ENCODE peak calls at places on chromosomes 12 and 14, in nine cellular contexts. One of them, this sample, is unnamed. For H3K4me1, the result is how much of the 10 kb centered on the place peaks cover.

GRCh38 chr12:49664591-49665146 is 41.3 kb downstream of the PRPF40B start:
- DNase-seq in body of pancreas: no peak
- DNase-seq in tibial nerve: no peak
- DNase-seq in prostate gland: no peak
- DNase-seq in mucosa of descending colon: no peak
- DNase-seq in pancreas: no peak
- DNase-seq in adrenal gland: no peak
- DNase-seq in kidney: peak
- DNase-seq in cardiac muscle cell: no peak
- DNase-seq in this sample: no peak

GRCh38 chr12:46983959-46984833 is 95.2 kb upstream of the PCED1B start:
- DNase-seq in body of pancreas: peak
- DNase-seq in tibial nerve: peak
- DNase-seq in prostate gland: peak
- DNase-seq in mucosa of descending colon: peak
- DNase-seq in pancreas: no peak
- DNase-seq in adrenal gland: peak
- DNase-seq in kidney: no peak
- DNase-seq in cardiac muscle cell: peak
- DNase-seq in this sample: no peak

GRCh38 chr12:70692681-70693288 is 55.6 kb upstream of the PTPRB start:
- DNase-seq in body of pancreas: no peak
- DNase-seq in tibial nerve: no peak
- DNase-seq in prostate gland: no peak
- DNase-seq in mucosa of descending colon: no peak
- DNase-seq in pancreas: no peak
- DNase-seq in adrenal gland: no peak
- DNase-seq in kidney: no peak
- DNase-seq in cardiac muscle cell: peak
- DNase-seq in this sample: no peak

GRCh38 chr12:50314629-50315312 is 31.5 kb upstream of the LIMA1 start:
- DNase-seq in body of pancreas: no peak
- DNase-seq in tibial nerve: no peak
- DNase-seq in prostate gland: no peak
- DNase-seq in mucosa of descending colon: no peak
- DNase-seq in pancreas: no peak
- DNase-seq in adrenal gland: no peak
- DNase-seq in kidney: no peak
- DNase-seq in cardiac muscle cell: peak
- DNase-seq in this sample: no peak

GRCh38 chr12:96457191-96457930 is 32.0 kb upstream of the CFAP54 start:
- DNase-seq in body of pancreas: no peak
- DNase-seq in tibial nerve: no peak
- DNase-seq in prostate gland: no peak
- DNase-seq in mucosa of descending colon: no peak
- DNase-seq in pancreas: no peak
- DNase-seq in adrenal gland: no peak
- DNase-seq in kidney: no peak
- DNase-seq in cardiac muscle cell: no peak
- DNase-seq in this sample: no peak

GRCh38 chr12:116303929-116304328 is 26.4 kb upstream of the MED13L start:
- DNase-seq in body of pancreas: no peak
- DNase-seq in tibial nerve: peak
- DNase-seq in prostate gland: no peak
- DNase-seq in mucosa of descending colon: no peak
- DNase-seq in pancreas: no peak
- DNase-seq in adrenal gland: no peak
- DNase-seq in kidney: no peak
- DNase-seq in cardiac muscle cell: peak
- DNase-seq in this sample: no peak

GRCh38 chr14:62691613-62692489 is 353.4 kb downstream of the KCNH5 start:
- DNase-seq in body of pancreas: peak
- DNase-seq in tibial nerve: no peak
- DNase-seq in prostate gland: peak
- DNase-seq in mucosa of descending colon: peak
- DNase-seq in pancreas: no peak
- DNase-seq in adrenal gland: peak
- DNase-seq in kidney: no peak
- DNase-seq in cardiac muscle cell: peak
- DNase-seq in this sample: no peak

GRCh38 chr12:103268831-103269514 is 226.8 kb downstream of the C12orf42 start:
- DNase-seq in body of pancreas: no peak
- DNase-seq in tibial nerve: no peak
- DNase-seq in prostate gland: no peak
- DNase-seq in mucosa of descending colon: no peak
- DNase-seq in pancreas: no peak
- DNase-seq in adrenal gland: no peak
- DNase-seq in kidney: no peak
- DNase-seq in cardiac muscle cell: no peak
- DNase-seq in this sample: no peak

GRCh38 chr12:127548123-127548553 is 718.8 kb upstream of the TMEM132C start:
- DNase-seq in body of pancreas: no peak
- DNase-seq in tibial nerve: no peak
- DNase-seq in prostate gland: no peak
- DNase-seq in mucosa of descending colon: no peak
- DNase-seq in pancreas: no peak
- DNase-seq in adrenal gland: no peak
- DNase-seq in kidney: no peak
- DNase-seq in cardiac muscle cell: no peak
- DNase-seq in this sample: no peak

GRCh38 chr12:66647034-66647691 is 31.7 kb downstream of the GRIP1 start:
- DNase-seq in body of pancreas: no peak
- DNase-seq in tibial nerve: no peak
- DNase-seq in prostate gland: no peak
- DNase-seq in mucosa of descending colon: no peak
- DNase-seq in pancreas: no peak
- DNase-seq in adrenal gland: no peak
- DNase-seq in kidney: no peak
- DNase-seq in cardiac muscle cell: peak
- DNase-seq in this sample: no peak

GRCh38 chr12:42923564-42923963 is 334.0 kb upstream of the PRICKLE1 start:
- DNase-seq in body of pancreas: no peak
- DNase-seq in tibial nerve: no peak
- DNase-seq in prostate gland: no peak
- DNase-seq in mucosa of descending colon: no peak
- DNase-seq in pancreas: no peak
- DNase-seq in adrenal gland: no peak
- DNase-seq in kidney: no peak
- DNase-seq in cardiac muscle cell: no peak
- DNase-seq in this sample: no peak

GRCh38 chr14:105357626-105358025 is 40.7 kb upstream of the TEX22 start:
- DNase-seq in body of pancreas: no peak
- DNase-seq in tibial nerve: no peak
- DNase-seq in prostate gland: no peak
- DNase-seq in mucosa of descending colon: no peak
- DNase-seq in pancreas: peak
- DNase-seq in adrenal gland: no peak
- DNase-seq in kidney: peak
- DNase-seq in cardiac muscle cell: no peak
- DNase-seq in this sample: no peak

GRCh38 chr12:39685854-39686608 is 66.4 kb upstream of the ABCD2 start:
- DNase-seq in body of pancreas: no peak
- DNase-seq in tibial nerve: no peak
- DNase-seq in prostate gland: no peak
- DNase-seq in mucosa of descending colon: no peak
- DNase-seq in pancreas: no peak
- DNase-seq in adrenal gland: no peak
- DNase-seq in kidney: no peak
- DNase-seq in cardiac muscle cell: no peak
- DNase-seq in this sample: no peak

GRCh38 chr14:79318371-79318770 is 892.9 kb downstream of the DIO2 start:
- DNase-seq in body of pancreas: no peak
- DNase-seq in tibial nerve: no peak
- DNase-seq in prostate gland: no peak
- DNase-seq in mucosa of descending colon: no peak
- DNase-seq in pancreas: no peak
- DNase-seq in adrenal gland: no peak
- DNase-seq in kidney: no peak
- DNase-seq in cardiac muscle cell: peak
- DNase-seq in this sample: no peak

GRCh38 chr14:75439989-75440388 is 12.2 kb downstream of the JDP2 start:
- DNase-seq in body of pancreas: no peak
- DNase-seq in tibial nerve: no peak
- DNase-seq in prostate gland: no peak
- DNase-seq in mucosa of descending colon: no peak
- DNase-seq in pancreas: no peak
- DNase-seq in adrenal gland: no peak
- DNase-seq in kidney: no peak
- DNase-seq in cardiac muscle cell: no peak
- DNase-seq in this sample: no peak

GRCh38 chr14:80212025-80212402 is 710 bp upstream of the DIO2 start:
- DNase-seq in body of pancreas: no peak
- DNase-seq in tibial nerve: no peak
- DNase-seq in prostate gland: no peak
- DNase-seq in mucosa of descending colon: no peak
- DNase-seq in pancreas: no peak
- DNase-seq in adrenal gland: no peak
- DNase-seq in kidney: no peak
- DNase-seq in cardiac muscle cell: peak
- DNase-seq in this sample: no peak

GRCh38 chr14:34051966-34052657 is 101.2 kb upstream of the EGLN3 start:
- DNase-seq in body of pancreas: no peak
- DNase-seq in tibial nerve: peak
- DNase-seq in prostate gland: no peak
- DNase-seq in mucosa of descending colon: peak
- DNase-seq in pancreas: no peak
- DNase-seq in adrenal gland: no peak
- DNase-seq in kidney: no peak
- DNase-seq in cardiac muscle cell: peak
- DNase-seq in this sample: no peak

GRCh38 chr14:33475623-33476022 is 475.3 kb downstream of the EGLN3 start:
- DNase-seq in body of pancreas: peak
- DNase-seq in tibial nerve: peak
- DNase-seq in prostate gland: no peak
- DNase-seq in mucosa of descending colon: peak
- DNase-seq in pancreas: no peak
- DNase-seq in adrenal gland: peak
- DNase-seq in kidney: no peak
- DNase-seq in cardiac muscle cell: peak
- DNase-seq in this sample: no peak

GRCh38 chr12:42084522-42084921 is 60.2 kb downstream of the GXYLT1 start:
- DNase-seq in body of pancreas: no peak
- DNase-seq in tibial nerve: no peak
- DNase-seq in prostate gland: no peak
- DNase-seq in mucosa of descending colon: no peak
- DNase-seq in pancreas: no peak
- DNase-seq in adrenal gland: no peak
- DNase-seq in kidney: no peak
- DNase-seq in cardiac muscle cell: no peak
- DNase-seq in this sample: no peak

GRCh38 chr14:99300190-99300589 is 28.2 kb upstream of the BCL11B start:
- DNase-seq in body of pancreas: no peak
- DNase-seq in tibial nerve: no peak
- DNase-seq in prostate gland: no peak
- DNase-seq in mucosa of descending colon: no peak
- DNase-seq in pancreas: no peak
- DNase-seq in adrenal gland: no peak
- DNase-seq in kidney: no peak
- DNase-seq in cardiac muscle cell: no peak
- DNase-seq in this sample: no peak

GRCh38 chr14:99296517-99296916 is 24.5 kb upstream of the BCL11B start:
- DNase-seq in body of pancreas: no peak
- DNase-seq in tibial nerve: no peak
- DNase-seq in prostate gland: no peak
- DNase-seq in mucosa of descending colon: no peak
- DNase-seq in pancreas: no peak
- DNase-seq in adrenal gland: no peak
- DNase-seq in kidney: no peak
- DNase-seq in cardiac muscle cell: no peak
- DNase-seq in this sample: no peak
- TF ChIP-seq CTCF in body of pancreas: no peak
- TF ChIP-seq CTCF in tibial nerve: no peak
- TF ChIP-seq CTCF in prostate gland: no peak
- TF ChIP-seq CTCF in mucosa of descending colon: no peak
- TF ChIP-seq CTCF in pancreas: no peak
- TF ChIP-seq CTCF in adrenal gland: no peak
- TF ChIP-seq CTCF in kidney: no peak
- TF ChIP-seq CTCF in cardiac muscle cell: no peak
- TF ChIP-seq CTCF in this sample: no peak

GRCh38 chr12:124385219-124385969 is 90.5 kb downstream of the RFLNA start:
- DNase-seq in body of pancreas: no peak
- DNase-seq in tibial nerve: no peak
- DNase-seq in prostate gland: no peak
- DNase-seq in mucosa of descending colon: no peak
- DNase-seq in pancreas: no peak
- DNase-seq in adrenal gland: no peak
- DNase-seq in kidney: no peak
- DNase-seq in cardiac muscle cell: peak
- DNase-seq in this sample: no peak
- H3K4me1 ChIP-seq in body of pancreas: half or more
- H3K4me1 ChIP-seq in tibial nerve: half or more
- H3K4me1 ChIP-seq in prostate gland: under half
- H3K4me1 ChIP-seq in mucosa of descending colon: under half
- H3K4me1 ChIP-seq in pancreas: under half
- H3K4me1 ChIP-seq in adrenal gland: half or more
- H3K4me1 ChIP-seq in kidney: under half
- H3K4me1 ChIP-seq in cardiac muscle cell: under half
- H3K4me1 ChIP-seq in this sample: half or more

DNA sequence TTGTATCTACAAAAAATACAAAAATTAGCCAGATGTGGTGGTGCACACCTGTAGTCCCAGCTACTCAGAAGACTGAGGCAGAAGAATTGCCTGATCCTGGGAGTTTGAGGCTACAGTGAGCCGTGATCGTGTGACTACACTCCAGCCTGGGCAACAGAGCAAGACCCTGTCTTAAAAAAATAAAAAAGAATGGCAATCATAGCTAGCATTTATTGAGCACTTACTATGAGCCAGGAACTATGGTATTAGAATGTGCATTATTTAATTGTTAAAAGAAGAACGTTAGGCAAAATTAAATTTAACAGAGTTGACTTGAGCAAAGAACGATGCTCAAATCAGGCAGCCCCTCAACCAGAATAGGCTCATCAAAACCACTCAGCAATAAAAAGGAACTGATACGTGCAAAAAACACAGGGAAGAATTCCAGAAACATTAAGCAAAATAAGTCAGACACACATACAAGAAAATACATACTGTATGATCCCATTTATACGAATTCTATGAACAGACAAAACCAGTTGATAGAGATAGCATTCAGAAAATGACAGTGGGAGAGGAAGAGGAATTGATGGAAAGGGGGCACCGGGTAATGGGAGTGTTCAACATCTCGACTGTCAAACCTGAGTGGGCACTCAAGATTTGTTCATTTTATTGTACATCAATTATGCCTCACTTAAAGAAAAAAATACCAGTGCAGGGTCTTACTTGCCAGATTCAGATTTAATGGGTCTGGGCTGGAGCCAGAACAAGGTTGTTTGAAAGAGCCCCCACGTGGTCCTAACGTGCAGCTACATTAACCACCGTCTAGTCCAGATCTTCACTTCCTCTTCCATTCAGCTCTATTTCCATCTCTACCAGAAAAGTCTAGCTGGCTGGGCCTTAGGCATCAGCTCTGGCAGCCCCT is 8.0 kb downstream of the SCNN1A start:
- DNase-seq in body of pancreas: no peak
- DNase-seq in tibial nerve: no peak
- DNase-seq in prostate gland: no peak
- DNase-seq in mucosa of descending colon: peak
- DNase-seq in pancreas: no peak
- DNase-seq in adrenal gland: no peak
- DNase-seq in kidney: peak
- DNase-seq in cardiac muscle cell: peak
- DNase-seq in this sample: no peak
- TF ChIP-seq CTCF in body of pancreas: peak
- TF ChIP-seq CTCF in tibial nerve: no peak
- TF ChIP-seq CTCF in prostate gland: no peak
- TF ChIP-seq CTCF in mucosa of descending colon: no peak
- TF ChIP-seq CTCF in pancreas: no peak
- TF ChIP-seq CTCF in adrenal gland: no peak
- TF ChIP-seq CTCF in kidney: no peak
- TF ChIP-seq CTCF in cardiac muscle cell: peak
- TF ChIP-seq CTCF in this sample: no peak

GRCh38 chr14:73713206-73713803 is 879 bp downstream of the PNMA1 start:
- DNase-seq in body of pancreas: no peak
- DNase-seq in tibial nerve: no peak
- DNase-seq in prostate gland: no peak
- DNase-seq in mucosa of descending colon: no peak
- DNase-seq in pancreas: no peak
- DNase-seq in adrenal gland: no peak
- DNase-seq in kidney: no peak
- DNase-seq in cardiac muscle cell: no peak
- DNase-seq in this sample: no peak
- H3K4me1 ChIP-seq in body of pancreas: under half
- H3K4me1 ChIP-seq in tibial nerve: under half
- H3K4me1 ChIP-seq in prostate gland: under half
- H3K4me1 ChIP-seq in mucosa of descending colon: under half
- H3K4me1 ChIP-seq in pancreas: under half
- H3K4me1 ChIP-seq in adrenal gland: under half
- H3K4me1 ChIP-seq in kidney: under half
- H3K4me1 ChIP-seq in cardiac muscle cell: under half
- H3K4me1 ChIP-seq in this sample: under half

This sample was measured in suprapubic skin.